ENCODE peak calls at places on chromosomes 2 and 18, in seven cellular contexts. J is esophagus squamous epithelium; U is effector memory CD4-positive, alpha-beta T cell; C is tibial artery; Q is MM.1S; G is A673; M is astrocyte. S is an unnamed sample. For H3K9me3, the result is how much of the 10 kb centered on the place peaks cover.

GRCh38 chr2:30339071-30339470 is 107.7 kb downstream of the LBH start:
- DNase-seq in C (no peak), G (no peak), U (no peak), J (no peak), Q (no peak), M (no peak), S (no peak)

GRCh38 chr2:226631671-226632070 is 167.9 kb downstream of the IRS1 start:
- DNase-seq in C (no peak), U (no peak), J (no peak), M (no peak), Q (no peak), G (no peak), S (no peak)

GRCh38 chr2:182587831-182588230 is 128.2 kb upstream of the DNAJC10 start:
- DNase-seq in M (peak), J (no peak), U (no peak), Q (no peak), C (no peak), G (no peak), S (no peak)

GRCh38 chr2:88549616-88550292 is 77.5 kb downstream of the EIF2AK3 start:
- DNase-seq in G (no peak), Q (no peak), C (no peak), J (no peak), M (no peak), U (no peak), S (no peak)

GRCh38 chr2:60735496-60736250 is 20.4 kb upstream of the PAPOLG start:
- DNase-seq in U (no peak), J (no peak), G (peak), M (no peak), C (no peak), Q (peak), S (no peak)

GRCh38 chr2:7999683-8000476 is 682.0 kb upstream of the ID2 start:
- DNase-seq in M (no peak), J (no peak), C (no peak), Q (no peak), G (no peak), U (no peak), S (no peak)

GRCh38 chr2:21754164-21754788 is 630.5 kb downstream of the TDRD15 start:
- DNase-seq in U (no peak), J (no peak), C (no peak), G (no peak), Q (peak), M (no peak), S (no peak)

GRCh38 chr18:49100226-49100968 is 149.6 kb upstream of the SMAD7 start:
- DNase-seq in U (no peak), M (peak), C (no peak), Q (no peak), J (no peak), G (no peak), S (no peak)

GRCh38 chr2:11610624-11611242 is 59.3 kb downstream of the NTSR2 start:
- DNase-seq in U (no peak), J (no peak), C (no peak), Q (no peak), M (no peak), G (no peak), S (peak)

GRCh38 chr2:161136696-161137324 is 23.4 kb upstream of the TANK start:
- DNase-seq in C (no peak), U (peak), Q (no peak), M (peak), J (no peak), G (no peak), S (no peak)

GRCh38 chr2:212974692-212975091 is 176.7 kb downstream of the IKZF2 start:
- DNase-seq in J (no peak), Q (no peak), C (no peak), G (no peak), U (no peak), M (peak), S (no peak)

GRCh38 chr2:36785179-36785795 is 88.8 kb downstream of the VIT start:
- DNase-seq in G (peak), U (peak), Q (peak), C (no peak), J (no peak), M (peak), S (no peak)

DNA sequence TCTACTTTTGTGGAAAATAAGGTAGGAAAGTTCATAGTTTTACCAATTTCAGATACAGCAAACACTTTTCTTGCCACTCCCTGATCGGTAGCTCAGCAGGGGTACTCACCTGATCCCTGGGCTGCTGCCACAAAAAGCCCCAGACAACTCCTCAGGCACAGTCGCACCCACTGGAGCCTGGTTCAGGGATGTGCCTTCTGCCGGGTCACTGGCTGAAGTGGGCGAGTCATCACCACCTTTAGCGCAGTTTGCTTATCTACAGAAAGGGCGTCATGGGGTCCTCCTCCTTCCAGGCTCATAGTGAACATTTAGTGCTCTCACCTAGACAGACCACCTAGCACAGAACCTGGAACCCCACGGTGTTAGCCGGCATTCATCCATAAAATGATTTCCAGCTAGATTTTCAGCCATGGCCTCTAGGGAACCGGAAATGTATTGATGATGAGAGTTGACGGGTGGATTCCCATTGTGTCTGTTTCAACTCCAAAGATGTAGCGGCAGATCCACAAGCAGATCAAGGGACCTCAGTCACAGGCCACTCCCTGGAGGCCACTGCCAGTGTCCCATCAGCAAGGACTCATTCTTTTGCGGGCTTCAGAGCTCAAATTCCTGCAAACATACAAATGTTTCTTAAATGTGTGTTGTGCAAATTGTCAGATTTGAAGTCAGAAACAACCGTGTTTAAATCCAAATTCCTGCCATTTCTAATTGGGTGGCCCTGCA is 408.4 kb upstream of the SALL3 start:
- DNase-seq in M (no peak), J (no peak), Q (no peak), U (no peak), G (no peak), C (no peak), S (no peak)
- H3K9me3 ChIP-seq in M (under half), J (under half), Q (under half), U (under half), G (under half), C (under half), S (under half)

DNA sequence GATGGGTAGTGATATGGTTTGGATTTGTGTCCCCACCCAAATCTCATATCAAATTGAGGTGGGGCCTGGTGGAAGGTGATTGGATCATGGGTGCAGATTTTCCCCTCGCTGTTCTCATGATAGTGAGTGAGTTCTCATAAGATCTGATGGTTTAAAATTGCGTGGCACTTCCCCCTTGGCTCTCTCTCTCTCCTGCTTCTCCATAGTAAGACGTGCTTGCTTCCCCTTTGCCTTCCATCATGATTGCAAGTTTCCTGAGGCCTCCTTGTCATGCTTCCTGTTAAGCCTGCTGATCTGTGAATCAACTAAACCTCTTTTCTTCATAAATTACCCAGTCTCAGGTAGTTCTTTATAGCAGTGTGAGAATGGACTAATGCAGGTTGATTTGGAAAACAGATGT is 223.2 kb upstream of the APCDD1 start:
- DNase-seq in U (no peak), G (no peak), M (no peak), C (no peak), Q (no peak), J (no peak), S (no peak)
- H3K9me3 ChIP-seq in U (under half), G (under half), M (under half), C (under half), Q (under half), J (under half), S (under half)

DNA sequence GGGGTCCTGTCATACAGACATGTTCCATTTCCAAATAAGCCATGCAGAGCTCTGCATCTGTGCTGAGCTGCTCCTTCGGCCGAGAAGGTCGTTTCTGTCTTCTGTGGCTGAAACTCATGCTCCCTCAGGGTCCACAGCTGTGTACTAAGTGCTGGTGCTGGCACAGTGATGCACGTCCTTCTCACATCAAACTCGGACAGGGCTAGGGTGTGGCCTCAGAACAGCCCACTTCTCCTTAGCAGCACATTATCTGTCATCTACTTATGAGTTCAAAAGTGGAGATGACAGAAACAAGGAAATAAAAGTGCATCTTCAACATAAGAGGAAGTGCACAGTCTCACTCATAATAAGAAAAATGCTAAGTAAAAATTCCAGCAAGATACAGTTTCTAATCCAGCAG is 53.9 kb upstream of the APCDD1 start:
- DNase-seq in G (no peak), Q (no peak), M (no peak), C (no peak), J (no peak), U (no peak), S (no peak)
- H3K9me3 ChIP-seq in G (under half), Q (under half), M (under half), C (under half), J (under half), U (under half), S (under half)

GRCh38 chr18:79935098-79935480 is 16.4 kb downstream of the SLC66A2 start:
- DNase-seq in C (peak), G (no peak), U (no peak), M (no peak), Q (no peak), J (no peak), S (peak)
- H3K9me3 ChIP-seq in C (under half), G (under half), U (under half), M (under half), Q (under half), J (under half), S (under half)

DNA sequence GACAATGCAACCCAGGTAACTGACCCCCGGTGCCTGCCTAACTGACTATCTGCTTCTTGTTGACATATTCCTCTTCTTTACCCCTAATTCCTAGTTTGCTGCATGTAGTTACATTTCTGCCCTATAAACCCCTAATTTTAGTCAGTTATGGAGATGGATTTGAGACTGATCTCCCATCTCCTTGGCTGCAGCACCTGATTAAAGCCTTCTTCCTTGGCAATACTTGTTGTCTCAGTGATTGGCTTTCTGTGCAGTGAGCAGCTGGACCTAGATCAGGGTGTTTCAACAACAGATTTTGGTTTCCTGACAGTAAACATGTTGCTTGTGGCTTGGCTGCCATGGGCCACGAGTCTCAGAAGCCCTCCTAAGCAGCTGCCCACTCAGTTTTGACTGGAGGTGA is 105.4 kb downstream of the SP100 start:
- DNase-seq in J (no peak), C (no peak), G (no peak), Q (no peak), U (no peak), M (no peak), S (no peak)
- H3K9me3 ChIP-seq in J (under half), C (under half), G (under half), Q (under half), U (under half), M (under half), S (under half)

S was measured in aorta.